ENCODE peak calls at places on chromosomes 7 and 10, in four cellular contexts. V is endodermal cell, M is thoracic aorta, B is cardiac fibroblast. D is an unnamed sample.

GRCh38 chr10:26781797-26782196 is 79.0 kb downstream of the ABI1 start:
- DNase-seq in V (no peak), M (no peak), B (peak; percentile 50), D (no peak)

GRCh38 chr10:89351402-89352038 is 23.7 kb downstream of the IFIT3 start:
- DNase-seq in V (no peak), M (no peak), B (no peak), D (no peak)

GRCh38 chr7:157058026-157058425 is 47.6 kb upstream of the MNX1 start:
- DNase-seq in V (no peak), M (no peak), B (no peak), D (no peak)

GRCh38 chr7:101782476-101782875 is 35.0 kb upstream of the CUX1 start:
- DNase-seq in V (no peak), M (no peak), B (no peak), D (no peak)

GRCh38 chr7:131904750-131905327 is 348.4 kb upstream of the PODXL start:
- DNase-seq in V (peak; percentile 50), M (no peak), B (no peak), D (no peak)

GRCh38 chr10:31723074-31723750 is 205.4 kb downstream of the ARHGAP12 start:
- DNase-seq in V (no peak), M (no peak), B (peak; percentile 63), D (no peak)

GRCh38 chr10:5888352-5888751 is 1.3 kb downstream of the ANKRD16 start:
- DNase-seq in V (no peak), M (no peak), B (peak; percentile 52), D (no peak)

GRCh38 chr10:125629758-125630376 is 53.1 kb downstream of the TEX36 start:
- DNase-seq in V (no peak), M (no peak), B (peak; percentile 54), D (no peak)

GRCh38 chr7:1336509-1336908 is 103.8 kb downstream of the UNCX start:
- DNase-seq in V (no peak), M (no peak), B (no peak), D (no peak)

GRCh38 chr7:22586101-22586805 is 86.3 kb upstream of the STEAP1B start:
- DNase-seq in V (no peak), M (no peak), B (no peak), D (no peak)

GRCh38 chr10:27716521-27716920 is 29.1 kb downstream of the MKX start:
- DNase-seq in V (no peak), M (no peak), B (no peak), D (no peak)

GRCh38 chr7:151051108-151051507 is 2.8 kb downstream of the ASIC3 start:
- DNase-seq in V (peak; percentile 96), M (no peak), B (peak; percentile 69), D (peak; percentile 62)

GRCh38 chr10:93821051-93821772 is 63.5 kb downstream of the LGI1 start:
- DNase-seq in V (no peak), M (no peak), B (peak; percentile 68), D (no peak)
- TF ChIP-seq CTCF in V (peak; percentile 88), M (no peak), B (peak; percentile 47), D (peak; percentile 43)

GRCh38 chr10:116246263-116246662 is 26.7 kb downstream of the GFRA1 start:
- DNase-seq in V (no peak), M (no peak), B (no peak), D (no peak)
- TF ChIP-seq CTCF in V (no peak), M (no peak), B (no peak), D (no peak)

GRCh38 chr7:47534322-47535032 is 47.4 kb downstream of the TNS3 start:
- DNase-seq in V (peak; percentile 56), M (no peak), B (no peak), D (no peak)
- TF ChIP-seq CTCF in V (peak; percentile 66), M (no peak), B (no peak), D (peak; percentile 56)

GRCh38 chr10:118668228-118668952 is 72.9 kb upstream of the PRLHR start:
- DNase-seq in V (peak; percentile 61), M (no peak), B (no peak), D (no peak)
- TF ChIP-seq CTCF in V (peak; percentile 66), M (no peak), B (no peak), D (no peak)

D was measured in glutamatergic neuron.